ENCODE peak calls at places on chromosomes 7 and 10, in four cellular contexts. D is lung, F is breast epithelium, I is cardiac muscle cell. O is an unnamed sample. For H3K4me1, the result is how much of the 10 kb centered on the place peaks cover.

GRCh38 chr7:40918701-40919271 is 784.0 kb downstream of the SUGCT start:
- DNase-seq in D (no peak), F (no peak), I (peak), O (no peak)

GRCh38 chr10:15540729-15541128 is 169.6 kb upstream of the FAM171A1 start:
- DNase-seq in D (no peak), F (no peak), I (no peak), O (no peak)

GRCh38 chr10:95242581-95243317 is 48.1 kb downstream of the PDLIM1 start:
- DNase-seq in D (no peak), F (no peak), I (peak), O (no peak)

GRCh38 chr10:49056356-49056755 is 59.0 kb downstream of the VSTM4 start:
- DNase-seq in D (peak), F (no peak), I (no peak), O (no peak)

GRCh38 chr7:111439977-111440376 is 122.3 kb downstream of the IMMP2L start:
- DNase-seq in D (no peak), F (no peak), I (no peak), O (no peak)

GRCh38 chr7:121062684-121063279 is 74.3 kb downstream of the CPED1 start:
- DNase-seq in D (no peak), F (no peak), I (no peak), O (no peak)

GRCh38 chr10:97356318-97356914 is 21.9 kb upstream of the FRAT2 start:
- DNase-seq in D (no peak), F (no peak), I (no peak), O (no peak)

GRCh38 chr7:8065356-8065813 is 96.8 kb downstream of the GLCCI1 start:
- DNase-seq in D (no peak), F (no peak), I (peak), O (peak)

GRCh38 chr7:111029574-111030357 is 61.2 kb upstream of the LRRN3 start:
- DNase-seq in D (peak), F (no peak), I (peak), O (no peak)

GRCh38 chr10:73537288-73537687 is 41.5 kb upstream of the PPP3CB start:
- DNase-seq in D (no peak), F (no peak), I (no peak), O (no peak)

GRCh38 chr7:87628780-87629569 is 777 bp downstream of the RUNDC3B start:
- DNase-seq in D (peak), F (no peak), I (peak), O (no peak)

GRCh38 chr7:48091506-48092433 is 2.7 kb downstream of the UPP1 start:
- DNase-seq in D (no peak), F (no peak), I (no peak), O (no peak)

GRCh38 chr7:113963356-113963755 is 44.5 kb upstream of the PPP1R3A start:
- DNase-seq in D (no peak), F (no peak), I (no peak), O (no peak)

GRCh38 chr10:132383026-132383565 is 13.9 kb upstream of the PWWP2B start:
- DNase-seq in D (no peak), F (no peak), I (no peak), O (no peak)

GRCh38 chr7:50729962-50730361 is 52.7 kb downstream of the GRB10 start:
- DNase-seq in D (no peak), F (no peak), I (peak), O (no peak)

GRCh38 chr7:92720604-92721350 is 115.6 kb downstream of the CDK6 start:
- DNase-seq in D (no peak), F (no peak), I (no peak), O (no peak)

GRCh38 chr10:42933454-42934340 is 143.2 kb upstream of the RET start:
- DNase-seq in D (peak), F (no peak), I (peak), O (no peak)

GRCh38 chr7:123054357-123055133 is 59.0 kb upstream of the TAS2R16 start:
- DNase-seq in D (no peak), F (no peak), I (no peak), O (no peak)

GRCh38 chr7:129501760-129502707 is at the start of gene SMKR1:
- DNase-seq in D (peak), F (peak), I (peak), O (peak)

GRCh38 chr7:25726682-25727357 is 425.2 kb upstream of the NFE2L3 start:
- DNase-seq in D (no peak), F (no peak), I (no peak), O (no peak)

GRCh38 chr7:151087247-151088018 is 1.2 kb downstream of the AGAP3 start:
- DNase-seq in D (no peak), F (no peak), I (peak), O (no peak)

GRCh38 chr10:130053561-130053960 is 57.1 kb downstream of the C10orf143 start:
- DNase-seq in D (no peak), F (no peak), I (no peak), O (no peak)

GRCh38 chr7:22801907-22802306 is 20.7 kb downstream of the TOMM7 start:
- DNase-seq in D (no peak), F (no peak), I (no peak), O (no peak)

GRCh38 chr10:30929901-30930520 is 101.7 kb downstream of the ZNF438 start:
- DNase-seq in D (no peak), F (no peak), I (no peak), O (no peak)

GRCh38 chr10:44042075-44042770 is 342.7 kb downstream of the CXCL12 start:
- DNase-seq in D (no peak), F (no peak), I (no peak), O (no peak)

GRCh38 chr7:80307251-80307856 is 172.7 kb downstream of the GNAI1 start:
- DNase-seq in D (no peak), F (no peak), I (peak), O (no peak)

GRCh38 chr10:45261946-45262345 is 53.5 kb downstream of the OR13A1 start:
- DNase-seq in D (no peak), F (no peak), I (no peak), O (no peak)

GRCh38 chr10:91163269-91163708 is 57.2 kb upstream of the PCGF5 start:
- DNase-seq in D (peak), F (peak), I (peak), O (no peak)

GRCh38 chr7:945147-945555 is 9.3 kb downstream of the ADAP1 start:
- DNase-seq in D (no peak), F (peak), I (no peak), O (peak)

GRCh38 chr7:74623135-74623534 is 34.4 kb upstream of the GTF2I start:
- DNase-seq in D (no peak), F (no peak), I (no peak), O (no peak)

GRCh38 chr10:31278279-31278941 is 40.6 kb upstream of the ZEB1 start:
- DNase-seq in D (no peak), F (no peak), I (peak), O (no peak)

GRCh38 chr7:134458341-134458805 is 527 bp downstream of the AKR1B1 start:
- DNase-seq in D (no peak), F (no peak), I (no peak), O (peak)

GRCh38 chr7:22220947-22221346 is 136.0 kb downstream of the RAPGEF5 start:
- DNase-seq in D (no peak), F (no peak), I (peak), O (no peak)

GRCh38 chr7:55534262-55534915 is 37.9 kb downstream of the VOPP1 start:
- DNase-seq in D (peak), F (peak), I (peak), O (peak)

DNA sequence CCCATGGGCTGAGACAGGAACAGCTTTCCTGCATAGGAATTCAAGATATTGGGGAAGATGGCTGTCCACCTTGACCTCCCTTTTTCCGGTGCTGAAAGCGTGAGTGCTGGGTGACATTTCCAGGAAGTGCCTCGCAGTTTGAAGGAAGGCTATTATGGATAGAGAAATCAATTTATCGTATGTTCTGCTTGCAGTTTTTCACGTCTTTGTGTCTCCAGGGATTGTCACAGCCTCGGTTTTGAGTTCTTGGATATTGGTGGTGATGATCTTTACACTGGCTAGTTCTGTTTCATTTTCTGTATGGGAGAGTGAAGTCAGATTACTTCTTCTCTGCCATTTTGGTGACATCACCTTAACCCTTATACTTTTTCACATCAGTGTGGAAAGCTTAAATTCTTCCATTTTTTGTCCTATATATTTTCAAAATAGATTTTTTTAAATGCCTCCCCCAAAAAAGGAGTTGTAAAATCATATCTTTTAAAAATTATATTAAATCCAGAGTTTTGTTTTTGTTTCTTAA is 102.5 kb upstream of the APBB1IP start:
- DNase-seq in D (no peak), F (no peak), I (no peak), O (no peak)
- H3K27ac ChIP-seq in D (no peak), F (no peak), I (no peak), O (no peak)

GRCh38 chr7:96174812-96175211 is 147.1 kb downstream of the SLC25A13 start:
- DNase-seq in D (no peak), F (no peak), I (no peak), O (no peak)
- H3K4me1 ChIP-seq in D (under half), F (under half), I (under half), O (under half)

GRCh38 chr7:69403169-69403568 is 195.1 kb upstream of the AUTS2 start:
- DNase-seq in D (no peak), F (no peak), I (peak), O (no peak)
- TF ChIP-seq CTCF in D (no peak), F (no peak), I (no peak), O (no peak)

GRCh38 chr7:131538791-131539179 is 17.6 kb downstream of the PODXL start:
- DNase-seq in D (no peak), F (no peak), I (no peak), O (no peak)

GRCh38 chr7:131538071-131538790 is 18.2 kb downstream of the PODXL start:
- DNase-seq in D (no peak), F (no peak), I (no peak), O (no peak)

GRCh38 chr7:131536361-131536849 is 20.0 kb downstream of the PODXL start:
- DNase-seq in D (no peak), F (no peak), I (no peak), O (no peak)

GRCh38 chr7:131540491-131541162 is 15.8 kb downstream of the PODXL start:
- DNase-seq in D (no peak), F (no peak), I (no peak), O (no peak)

DNA sequence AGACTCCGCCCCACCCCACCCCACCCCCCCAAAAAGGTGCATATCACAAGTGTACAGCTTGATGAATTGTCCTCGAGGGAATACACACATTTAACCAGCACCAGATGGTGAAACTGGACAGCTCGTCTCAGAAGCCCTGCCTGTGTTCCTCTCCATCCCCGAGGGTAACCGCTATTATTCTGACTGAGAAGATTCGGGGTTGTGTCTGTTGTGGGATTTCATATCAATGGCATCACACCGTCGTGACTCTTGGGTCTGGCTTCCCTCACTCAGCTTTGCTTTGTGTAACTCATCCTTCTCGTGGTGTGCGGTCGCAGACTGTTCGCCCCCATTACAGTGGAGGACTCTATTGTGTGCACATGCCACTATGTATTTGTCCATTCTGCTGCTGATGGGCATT is 18.8 kb downstream of the PODXL start:
- DNase-seq in D (no peak), F (no peak), I (no peak), O (no peak)
- H3K27ac ChIP-seq in D (no peak), F (peak), I (no peak), O (no peak)

GRCh38 chr7:36047254-36047653 is 105.8 kb upstream of the EEPD1 start:
- DNase-seq in D (no peak), F (no peak), I (peak), O (no peak)
- H3K4me1 ChIP-seq in D (under half), F (under half), I (under half), O (under half)